ENCODE peak calls at places on chromosome 16, in seven cellular contexts. S, O, I, X, P, N and V are unnamed samples. For H3K27me3, the result is how much of the 10 kb centered on the place peaks cover.

GRCh38 chr16:80015566-80015965 is 415.0 kb upstream of the MAF start:
- DNase-seq in X (no peak), I (peak), S (no peak), N (no peak), P (no peak), O (no peak), V (no peak)

GRCh38 chr16:14485131-14485551 is 144.9 kb downstream of the PARN start:
- DNase-seq in N (no peak), S (no peak), O (no peak), P (no peak), I (peak), X (no peak), V (no peak)

GRCh38 chr16:50316102-50316847 is 49.9 kb downstream of the ADCY7 start:
- DNase-seq in X (no peak), I (no peak), N (no peak), P (no peak), S (no peak), O (no peak), V (no peak)

GRCh38 chr16:54649846-54650245 is 280.8 kb upstream of the IRX5 start:
- DNase-seq in N (no peak), O (no peak), P (no peak), I (no peak), S (no peak), X (no peak), V (no peak)

GRCh38 chr16:64061621-64062020 is 1060.2 kb downstream of the CDH11 start:
- DNase-seq in S (no peak), O (no peak), X (no peak), N (no peak), P (no peak), I (no peak), V (no peak)

GRCh38 chr16:59410451-59410850 is 676.3 kb upstream of the GOT2 start:
- DNase-seq in X (no peak), S (no peak), O (no peak), P (no peak), I (no peak), N (no peak), V (no peak)

GRCh38 chr16:72952404-72953301 is 95.3 kb downstream of the ZFHX3 start:
- DNase-seq in P (no peak), N (no peak), X (no peak), I (peak), S (no peak), O (no peak), V (no peak)

GRCh38 chr16:48386559-48387312 is 1.5 kb upstream of the SIAH1 start:
- DNase-seq in P (peak), O (peak), N (no peak), X (no peak), I (no peak), S (peak), V (no peak)

GRCh38 chr16:27286446-27286845 is 17.9 kb upstream of the NSMCE1 start:
- DNase-seq in P (no peak), I (peak), N (no peak), O (no peak), X (peak), S (no peak), V (peak)

GRCh38 chr16:71880176-71880575 is 3.8 kb downstream of the ZNF821 start:
- DNase-seq in I (no peak), O (no peak), N (no peak), S (no peak), P (no peak), X (no peak), V (no peak)

GRCh38 chr16:23709536-23709935 is 3.5 kb downstream of the ERN2 start:
- DNase-seq in P (no peak), I (no peak), S (no peak), N (no peak), O (no peak), X (no peak), V (no peak)

GRCh38 chr16:72108353-72109102 is 14.9 kb downstream of the DHX38 start:
- DNase-seq in S (no peak), N (no peak), P (no peak), X (no peak), I (no peak), O (no peak), V (no peak)

GRCh38 chr16:52545544-52546262 is 1.2 kb downstream of the TOX3 start:
- DNase-seq in X (no peak), O (no peak), I (no peak), P (no peak), S (no peak), N (peak), V (no peak)

GRCh38 chr16:68074850-68075249 is 10.3 kb upstream of the NFATC3 start:
- DNase-seq in O (no peak), I (no peak), S (no peak), X (no peak), P (no peak), N (peak), V (no peak)

GRCh38 chr16:27240948-27241531 is 27.5 kb downstream of the NSMCE1 start:
- DNase-seq in S (no peak), O (no peak), I (peak), X (no peak), N (no peak), P (peak), V (no peak)

GRCh38 chr16:19680972-19681371 is 37.1 kb downstream of the KNOP1 start:
- DNase-seq in P (no peak), X (peak), N (no peak), O (no peak), I (no peak), S (no peak), V (no peak)

GRCh38 chr16:22670551-22670970 is 143.4 kb upstream of the HS3ST2 start:
- DNase-seq in S (peak), P (peak), N (no peak), X (no peak), O (peak), I (no peak), V (no peak)

GRCh38 chr16:23182675-23183485 is at the start of gene SCNN1G:
- DNase-seq in S (peak), N (peak), X (peak), P (no peak), O (no peak), I (no peak), V (no peak)

GRCh38 chr16:52456368-52456767 is 90.6 kb downstream of the TOX3 start:
- DNase-seq in P (no peak), S (no peak), X (no peak), N (no peak), O (no peak), I (no peak), V (no peak)

GRCh38 chr16:50525716-50526115 is 22.5 kb upstream of the NKD1 start:
- DNase-seq in S (no peak), I (no peak), O (no peak), X (no peak), N (no peak), P (no peak), V (no peak)

GRCh38 chr16:65336169-65336568 is 214.3 kb upstream of the CDH11 start:
- DNase-seq in P (no peak), N (no peak), O (no peak), I (peak), X (no peak), S (no peak), V (no peak)

GRCh38 chr16:15950167-15950854 is 895 bp downstream of the ABCC1 start:
- DNase-seq in O (peak), N (no peak), P (peak), X (no peak), S (peak), I (peak), V (peak)

GRCh38 chr16:28098171-28098958 is 34.9 kb upstream of the GSG1L start:
- DNase-seq in X (no peak), P (no peak), S (no peak), O (no peak), I (no peak), N (peak), V (no peak)

GRCh38 chr16:15973460-15973859 is 24.0 kb downstream of the ABCC1 start:
- DNase-seq in X (no peak), O (no peak), S (no peak), N (no peak), P (no peak), I (peak), V (no peak)

GRCh38 chr16:11135167-11135973 is 120.6 kb downstream of the SOCS1 start:
- DNase-seq in O (no peak), N (no peak), S (no peak), X (no peak), P (no peak), I (peak), V (no peak)

GRCh38 chr16:30010817-30011504 is at the start of gene DOC2A:
- DNase-seq in N (no peak), X (no peak), P (no peak), I (no peak), S (no peak), O (no peak), V (no peak)

GRCh38 chr16:75236232-75236631 is 15.2 kb downstream of the BCAR1 start:
- DNase-seq in I (no peak), P (no peak), S (no peak), N (no peak), O (no peak), X (no peak), V (no peak)

GRCh38 chr16:64627781-64628180 is 494.1 kb downstream of the CDH11 start:
- DNase-seq in I (no peak), S (no peak), X (peak), P (no peak), N (no peak), O (no peak), V (no peak)

GRCh38 chr16:50228364-50228868 is 37.9 kb upstream of the ADCY7 start:
- DNase-seq in P (no peak), S (no peak), I (no peak), X (no peak), N (no peak), O (no peak), V (no peak)

GRCh38 chr16:50549561-50549915 is 1.3 kb downstream of the NKD1 start:
- DNase-seq in X (no peak), I (no peak), N (no peak), P (no peak), S (no peak), O (no peak), V (no peak)

GRCh38 chr16:22232277-22233049 is 26.4 kb downstream of the EEF2K start:
- DNase-seq in I (peak), N (peak), O (no peak), X (no peak), S (peak), P (no peak), V (peak)

GRCh38 chr16:54193656-54194007 is 93.0 kb downstream of the IRX3 start:
- DNase-seq in O (peak), X (peak), I (peak), S (peak), N (peak), P (peak), V (peak)

GRCh38 chr16:83561876-83562275 is 245.9 kb upstream of the HSBP1 start:
- DNase-seq in N (no peak), X (no peak), P (no peak), O (no peak), S (peak), I (peak), V (no peak)

DNA sequence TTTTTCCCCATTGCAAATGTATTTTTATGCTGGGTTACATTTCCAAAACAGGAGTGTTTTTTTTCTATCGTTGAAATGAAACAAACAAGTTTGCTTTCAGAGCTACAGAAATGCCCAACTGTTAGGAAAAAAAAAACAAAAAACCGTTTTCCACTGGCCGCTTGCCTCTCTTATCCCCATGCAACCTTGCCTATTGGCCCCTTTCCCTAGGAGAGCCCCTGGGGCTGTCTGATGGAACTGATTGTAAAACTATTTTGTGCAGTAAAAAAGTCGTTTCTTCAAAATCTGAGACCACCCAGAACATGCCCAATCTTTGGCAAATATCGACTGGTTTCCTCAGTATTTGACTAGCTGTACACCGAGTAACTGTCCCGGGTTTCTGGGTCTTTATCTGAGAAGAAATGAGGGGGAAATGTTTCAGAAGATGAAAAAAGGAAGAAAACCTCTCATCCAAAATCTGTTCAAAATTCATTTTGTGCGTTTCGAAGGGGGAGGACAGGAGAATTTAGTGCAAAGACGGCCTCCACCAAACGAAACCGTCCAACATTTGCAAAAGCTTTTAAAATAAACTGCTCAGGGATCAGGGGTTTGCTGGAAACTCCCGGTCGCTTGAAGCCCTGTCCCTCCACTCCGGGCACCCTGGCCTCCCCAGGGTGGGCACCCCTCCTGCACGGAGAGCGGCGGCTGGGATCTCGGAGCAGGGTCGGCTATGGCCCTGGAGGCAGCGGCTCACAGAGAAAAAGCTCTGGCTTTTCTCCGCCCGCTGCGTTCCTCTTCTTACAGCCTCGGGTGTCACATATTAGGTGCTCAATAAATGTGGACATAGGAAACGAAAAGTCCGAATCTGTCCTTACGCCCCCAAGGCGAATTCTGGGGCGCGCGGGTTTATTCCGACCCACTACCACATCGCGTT is 1.0 kb upstream of the GNAO1 start:
- DNase-seq in N (no peak), S (no peak), O (no peak), P (no peak), I (no peak), X (no peak), V (no peak)
- H3K27me3 ChIP-seq in N (under half), S (under half), O (under half), P (under half), I (half or more), X (under half), V (under half)

GRCh38 chr16:1341495-1342388 is 8.3 kb downstream of the BAIAP3 start:
- DNase-seq in I (no peak), X (no peak), O (no peak), P (no peak), N (no peak), S (no peak), V (no peak)

GRCh38 chr16:1345087-1345486 is 6.6 kb downstream of the TSR3 start:
- DNase-seq in O (no peak), N (no peak), S (no peak), P (peak), X (no peak), I (no peak), V (no peak)

GRCh38 chr16:1342526-1343427 is 8.9 kb downstream of the TSR3 start:
- DNase-seq in X (peak), O (peak), P (peak), I (peak), N (peak), S (peak), V (peak)

GRCh38 chr16:1344499-1344898 is 7.2 kb downstream of the TSR3 start:
- DNase-seq in N (no peak), X (no peak), I (no peak), O (no peak), S (no peak), P (no peak), V (no peak)

GRCh38 chr16:1343428-1344242 is 8.0 kb downstream of the TSR3 start:
- DNase-seq in O (no peak), N (no peak), S (no peak), I (no peak), X (no peak), P (peak), V (peak)
- H3K27ac ChIP-seq in O (no peak), N (no peak), S (no peak), I (no peak), X (no peak), P (no peak), V (peak)

DNA sequence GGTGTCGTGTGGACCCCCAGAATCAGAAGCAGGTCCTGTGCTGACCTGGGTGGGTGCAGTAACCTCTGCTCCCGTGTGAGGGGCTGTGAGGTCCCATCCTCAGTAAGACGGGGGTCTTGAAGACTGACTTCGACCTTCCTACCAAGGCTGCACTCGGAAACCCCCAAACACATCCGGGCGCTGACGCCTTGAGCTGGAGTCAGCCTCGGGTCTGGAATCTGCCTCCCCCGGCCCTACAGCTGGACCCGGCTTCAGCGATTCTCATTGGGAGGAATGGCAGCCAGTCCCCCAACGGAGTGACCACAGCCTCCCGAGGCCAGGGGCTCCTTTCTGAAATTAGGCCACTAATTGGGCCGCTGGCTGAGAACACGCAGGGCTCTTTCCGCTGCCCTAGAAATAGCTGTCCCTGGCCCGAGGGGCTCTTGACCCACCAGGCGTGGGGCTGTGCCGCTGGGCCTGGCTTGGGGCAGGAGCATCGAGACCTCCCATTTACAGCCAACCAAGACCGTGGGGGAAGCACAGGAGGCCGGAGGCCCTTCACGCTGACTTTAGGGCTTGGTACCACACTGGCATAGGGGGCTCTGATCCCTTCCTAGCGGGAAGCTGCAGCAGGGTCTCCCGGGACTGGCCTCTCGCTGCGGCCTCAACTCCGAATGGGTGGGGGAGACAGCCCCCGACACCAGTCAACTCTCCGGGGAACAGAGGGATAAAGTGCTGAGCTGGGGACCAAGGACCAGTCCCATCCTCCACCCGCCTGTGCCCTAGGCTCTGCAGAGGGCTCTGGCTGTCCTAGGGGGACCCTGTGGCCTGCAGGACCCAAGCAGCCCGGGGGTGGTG is 2.6 kb upstream of the GNG13 start:
- DNase-seq in S (no peak), I (no peak), N (no peak), X (no peak), O (no peak), P (no peak), V (no peak)
- TF ChIP-seq POLR2A in S (no peak), I (no peak), N (no peak), X (no peak), O (no peak), P (no peak), V (no peak)

DNA sequence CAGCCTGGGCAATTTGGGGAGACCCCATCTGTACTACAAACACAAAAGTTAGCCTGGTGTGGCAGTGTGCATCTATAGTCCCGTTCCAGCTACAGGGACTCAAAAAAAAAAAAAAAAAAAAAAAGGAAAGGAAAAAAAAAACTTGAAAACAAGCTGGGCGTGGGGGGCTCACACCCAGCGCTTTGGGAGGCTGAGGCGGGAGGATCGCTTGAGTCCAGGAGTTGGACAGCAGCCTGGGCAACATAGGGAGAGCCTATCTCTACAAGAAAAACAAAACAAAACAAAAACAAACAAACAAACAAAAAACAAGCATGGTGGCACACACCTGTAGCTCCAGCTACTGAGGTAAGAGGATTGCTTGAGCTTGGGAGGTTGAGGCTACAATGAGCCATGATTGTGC is 12.9 kb upstream of the CCL17 start:
- DNase-seq in S (no peak), X (no peak), P (no peak), I (no peak), O (no peak), N (no peak), V (no peak)
- H3K27me3 ChIP-seq in S (under half), X (under half), P (under half), I (under half), O (under half), N (under half), V (under half)

DNA sequence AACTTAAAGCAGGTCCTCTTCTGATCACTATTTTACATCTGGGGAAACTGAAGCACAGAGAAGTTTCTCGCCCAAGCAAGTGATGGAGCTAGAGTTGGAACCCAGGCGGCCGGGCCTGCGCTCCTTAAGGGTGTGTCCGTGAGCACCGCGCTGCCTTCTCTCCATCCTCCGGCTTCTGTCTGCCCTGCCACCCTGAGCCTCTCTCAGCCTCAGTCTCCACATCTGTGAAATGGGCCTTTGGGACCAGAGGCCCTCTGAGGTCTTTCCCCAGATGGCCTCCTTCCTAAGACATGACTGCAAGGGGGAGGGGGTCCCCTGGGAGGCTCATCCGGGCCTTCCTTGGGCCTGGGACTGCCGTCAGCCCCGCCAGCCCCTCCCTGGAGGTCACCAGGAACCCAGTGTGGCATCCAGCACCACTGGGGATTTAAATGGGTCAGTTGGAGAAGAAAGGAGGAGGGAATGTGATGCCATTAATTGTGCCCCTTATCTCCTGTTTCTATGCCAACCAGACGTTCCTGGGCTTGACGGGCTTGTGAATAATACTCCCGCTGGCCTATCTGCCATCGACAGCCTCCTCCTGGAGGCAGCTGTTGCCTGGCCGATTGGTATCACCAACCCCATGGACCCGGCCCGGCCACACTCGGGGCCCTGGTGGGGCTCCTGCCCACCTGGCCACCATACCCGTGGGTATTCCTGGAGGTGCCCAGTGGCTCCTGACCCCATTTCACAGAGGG is 5.1 kb downstream of the ZFPM1 start:
- DNase-seq in X (no peak), I (no peak), S (no peak), N (no peak), P (peak), O (no peak), V (no peak)
- H3K27ac ChIP-seq in X (no peak), I (no peak), S (no peak), N (no peak), P (no peak), O (no peak), V (no peak)

GRCh38 chr16:2763173-2763572 is 10.7 kb downstream of the SRRM2 start:
- DNase-seq in S (no peak), N (peak), X (no peak), P (no peak), O (no peak), I (no peak), V (no peak)
- TF ChIP-seq POLR2A in S (no peak), N (no peak), X (no peak), P (no peak), O (no peak), I (no peak), V (no peak)

DNA sequence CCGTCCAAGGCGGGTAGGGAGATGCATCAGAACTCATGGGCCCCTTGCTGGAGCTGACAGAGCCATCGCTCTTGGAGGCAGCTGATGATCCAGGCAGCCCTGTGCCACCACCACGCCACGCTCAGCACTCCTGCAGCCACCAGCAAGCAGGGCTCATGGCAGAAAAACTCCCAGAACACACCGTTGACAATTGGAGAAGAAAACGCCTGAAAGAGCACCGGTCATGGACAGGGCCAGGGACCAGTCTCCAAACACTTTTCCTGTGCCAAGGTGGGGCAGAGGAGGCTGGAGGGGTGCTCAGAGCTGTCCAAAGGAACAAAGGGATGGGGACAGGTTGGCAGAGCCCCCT is 132.2 kb downstream of the FOXL1 start:
- DNase-seq in S (no peak), O (no peak), P (no peak), X (no peak), N (no peak), I (no peak), V (no peak)
- H3K27me3 ChIP-seq in S (under half), O (under half), P (under half), X (under half), N (under half), I (under half), V (under half)